ENCODE peak calls at places on chromosomes 4 and X, in eight cellular contexts. S is AG10803, T is psoas muscle, A is AG04449, M is astrocyte of the cerebellum, V is fibroblast of lung, E is NB4, L is kidney epithelial cell. F is an unnamed sample.

GRCh38 chrX:129689881-129690280 is 35.1 kb upstream of the APLN start:
- DNase-seq in S (no peak), T (no peak), A (no peak), M (no peak), V (no peak), E (no peak), L (no peak), F (no peak)

GRCh38 chr4:157804986-157805385 is 367.8 kb downstream of the GASK1B start:
- DNase-seq in S (no peak), T (no peak), A (no peak), M (no peak), V (peak; percentile 1), E (no peak), L (peak; percentile 19), F (peak; percentile 34)

GRCh38 chr4:182143822-182144620 is 99.2 kb upstream of the TENM3 start:
- DNase-seq in S (peak; percentile 79), T (no peak), A (peak; percentile 38), M (peak; percentile 62), V (peak; percentile 82), E (no peak), L (peak; percentile 54), F (peak; percentile 88)

GRCh38 chrX:12315526-12315925 is 177.3 kb downstream of the FRMPD4 start:
- DNase-seq in S (peak; percentile 54), T (no peak), A (no peak), M (no peak), V (no peak), E (no peak), L (no peak), F (no peak)

GRCh38 chrX:151919610-151920009 is 6.9 kb downstream of the MAGEA4 start:
- DNase-seq in S (no peak), T (no peak), A (no peak), M (no peak), V (no peak), E (no peak), L (no peak), F (no peak)

GRCh38 chrX:68647156-68647957 is at the start of gene STARD8:
- DNase-seq in S (peak; percentile 47), T (peak; percentile 57), A (no peak), M (no peak), V (peak; percentile 40), E (no peak), L (peak; percentile 18), F (peak; percentile 23)

GRCh38 chrX:110108381-110108796 is 105.5 kb downstream of the TMEM164 start:
- DNase-seq in S (peak; percentile 15), T (no peak), A (no peak), M (peak; percentile 28), V (peak; percentile 70), E (peak; percentile 83), L (no peak), F (peak; percentile 68)

GRCh38 chr4:139609647-139610046 is 53.6 kb upstream of the SETD7 start:
- DNase-seq in S (peak; percentile 24), T (no peak), A (no peak), M (no peak), V (peak; percentile 40), E (no peak), L (no peak), F (no peak)

GRCh38 chr4:126268106-126268505 is 953.4 kb downstream of the FAT4 start:
- DNase-seq in S (peak; percentile 69), T (no peak), A (no peak), M (no peak), V (peak; percentile 84), E (no peak), L (no peak), F (peak; percentile 75)

GRCh38 chrX:151359931-151360871 is 36.8 kb upstream of the VMA21 start:
- DNase-seq in S (peak; percentile 0), T (peak; percentile 53), A (no peak), M (no peak), V (peak; percentile 1), E (peak; percentile 30), L (no peak), F (peak; percentile 10)

GRCh38 chrX:125205918-125206665 is 113.6 kb upstream of the TEX13C start:
- DNase-seq in S (no peak), T (no peak), A (no peak), M (no peak), V (no peak), E (no peak), L (no peak), F (no peak)

GRCh38 chrX:125203379-125203736 is 116.3 kb upstream of the TEX13C start:
- DNase-seq in S (no peak), T (peak; percentile 55), A (no peak), M (no peak), V (no peak), E (no peak), L (no peak), F (no peak)

GRCh38 chrX:125202486-125203378 is 116.9 kb upstream of the TEX13C start:
- DNase-seq in S (no peak), T (no peak), A (no peak), M (no peak), V (no peak), E (no peak), L (no peak), F (no peak)

GRCh38 chrX:125203737-125204578 is 115.7 kb upstream of the TEX13C start:
- DNase-seq in S (peak; percentile 0), T (peak; percentile 65), A (no peak), M (peak; percentile 15), V (no peak), E (no peak), L (peak; percentile 23), F (peak; percentile 1)

DNA sequence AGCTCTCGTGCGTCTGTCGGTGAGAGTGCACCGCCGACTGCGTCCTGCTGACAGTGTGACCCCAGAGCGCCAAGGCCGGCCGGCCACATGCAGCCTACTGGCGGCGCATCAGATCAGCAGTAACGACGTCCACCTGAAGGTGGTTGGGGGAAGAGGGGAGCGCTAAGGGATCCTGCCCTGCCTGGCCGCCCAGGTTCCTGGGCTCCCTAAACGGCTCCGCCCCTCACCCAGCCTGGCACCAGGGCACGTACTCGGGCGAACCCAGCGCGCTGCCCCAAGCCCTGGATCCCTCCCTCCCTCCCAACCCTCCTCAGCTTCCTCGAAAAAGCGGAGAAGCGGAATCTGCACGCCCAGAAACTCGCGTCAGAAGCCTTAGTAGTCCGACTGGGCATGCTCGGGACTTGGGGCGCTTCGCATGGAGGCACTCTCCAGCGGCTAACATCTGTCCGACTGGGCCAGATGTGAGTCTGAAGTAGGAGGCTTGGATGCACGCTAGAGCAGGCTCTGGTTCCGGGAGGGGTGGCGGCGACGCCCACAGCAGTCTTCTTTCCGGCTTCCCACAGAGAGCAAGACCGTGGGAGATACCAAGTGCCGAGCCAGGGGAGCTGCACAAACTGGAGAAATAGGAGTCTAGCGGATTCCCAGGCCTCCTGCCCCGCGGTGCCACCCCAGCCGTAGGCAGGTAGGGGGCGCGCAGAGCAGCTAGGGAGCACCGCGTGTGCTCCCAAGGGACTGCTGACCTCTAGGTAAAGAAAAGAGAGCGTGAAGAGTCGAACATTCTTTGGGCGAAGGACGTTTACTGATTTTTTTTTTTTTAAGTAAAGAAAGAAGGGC is 114.4 kb upstream of the TEX13C start:
- DNase-seq in S (peak; percentile 6), T (peak; percentile 78), A (no peak), M (no peak), V (peak; percentile 0), E (peak; percentile 14), L (peak; percentile 37), F (peak; percentile 1)
- TF ChIP-seq CTCF in S (no peak), T (peak; percentile 5), A (no peak), M (peak; percentile 12), V (no peak), E (no peak), L (peak; percentile 60), F (no peak)

DNA sequence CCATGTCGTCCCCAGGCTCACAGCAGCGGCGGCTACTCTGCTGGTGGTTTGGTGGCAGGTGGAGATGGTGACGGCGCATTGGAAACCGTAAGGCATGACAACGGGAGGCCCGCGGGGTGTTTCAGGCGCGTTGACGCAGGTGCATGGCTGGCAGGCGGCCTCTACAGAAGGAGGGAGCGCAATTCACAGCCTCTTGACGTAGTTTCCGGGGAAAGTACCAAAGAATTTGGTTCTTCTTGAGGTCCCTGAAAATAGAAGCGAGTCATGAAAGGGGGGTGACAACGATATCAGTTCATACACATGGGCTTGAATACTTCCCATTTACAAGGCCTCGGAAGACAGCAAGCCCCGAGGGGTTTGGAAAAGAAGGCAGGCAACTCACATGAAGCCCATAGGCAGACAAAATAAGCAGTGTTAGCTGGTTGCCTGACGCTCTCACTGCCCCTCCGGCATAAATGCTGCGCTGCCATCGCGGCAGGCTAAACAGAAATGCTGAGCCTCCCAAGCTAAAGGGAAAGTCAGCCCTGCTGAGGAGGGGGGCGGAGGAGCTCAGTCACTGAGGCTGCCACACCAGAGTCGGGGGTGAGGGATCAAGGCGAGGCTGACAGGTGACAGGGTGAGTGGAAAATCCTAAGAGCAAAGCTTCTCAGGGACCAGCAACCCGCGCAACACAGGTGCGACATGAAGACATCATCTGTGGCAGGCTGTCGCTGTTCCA is 52.3 kb upstream of the PDLIM3 start:
- DNase-seq in S (no peak), T (peak; percentile 75), A (no peak), M (no peak), V (peak; percentile 53), E (no peak), L (no peak), F (peak; percentile 23)
- H3K4me3 ChIP-seq in S (no peak overlapping the region), T (peak overlapping the region; percentile 46), A (no peak overlapping the region), M (no peak overlapping the region), V (peak overlapping the region; percentile 54), E (no peak overlapping the region), L (no peak overlapping the region), F (peak overlapping the region; percentile 13)

GRCh38 chrX:23003121-23003520 is 3.4 kb downstream of the DDX53 start:
- DNase-seq in S (peak; percentile 28), T (no peak), A (peak; percentile 5), M (no peak), V (peak; percentile 47), E (no peak), L (no peak), F (peak; percentile 46)

GRCh38 chrX:23012162-23012561 is 12.4 kb downstream of the DDX53 start:
- DNase-seq in S (no peak), T (no peak), A (no peak), M (no peak), V (no peak), E (peak; percentile 49), L (no peak), F (no peak)

GRCh38 chrX:23012636-23013035 is 12.9 kb downstream of the DDX53 start:
- DNase-seq in S (no peak), T (no peak), A (no peak), M (no peak), V (no peak), E (no peak), L (no peak), F (no peak)

GRCh38 chrX:23008431-23009099 is 8.8 kb downstream of the DDX53 start:
- DNase-seq in S (peak; percentile 28), T (no peak), A (peak; percentile 2), M (peak; percentile 11), V (peak; percentile 59), E (peak; percentile 39), L (no peak), F (peak; percentile 57)
- TF ChIP-seq CTCF in S (peak; percentile 43), T (no peak), A (peak; percentile 8), M (peak; percentile 42), V (peak; percentile 50), E (peak; percentile 48), L (peak; percentile 56), F (peak; percentile 54)

DNA sequence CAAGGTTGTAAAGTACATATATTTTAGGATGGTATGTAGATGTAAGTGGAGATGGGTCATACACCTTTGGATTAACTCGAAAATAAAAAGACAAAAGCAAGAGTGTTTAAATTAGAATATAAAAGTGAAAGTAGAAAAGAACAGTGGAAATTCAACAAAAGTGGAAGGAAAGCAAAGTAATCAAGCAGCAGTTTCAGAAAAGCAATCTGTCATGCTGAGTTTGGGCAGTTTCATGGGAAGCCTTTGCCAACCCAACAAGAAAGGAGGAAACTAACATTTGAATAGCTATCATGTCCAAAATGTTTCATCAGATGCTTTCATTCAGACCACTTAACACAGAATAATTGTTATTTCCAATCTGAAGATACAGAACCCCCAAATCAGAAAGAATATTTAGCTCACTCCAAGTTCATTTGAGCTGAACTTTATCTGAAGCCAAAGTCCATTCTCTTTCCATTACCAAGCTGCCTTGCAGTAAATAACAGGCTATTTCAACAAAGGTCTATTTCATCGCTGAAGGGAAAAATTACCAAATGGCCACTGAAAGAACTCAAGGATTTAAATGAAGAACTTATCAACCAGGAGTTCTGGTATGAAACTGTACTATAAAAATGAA is 1.8 kb upstream of the EXOSC9 start:
- DNase-seq in S (no peak), T (no peak), A (no peak), M (no peak), V (no peak), E (no peak), L (no peak), F (no peak)
- H3K4me3 ChIP-seq in S (no peak overlapping the region), T (no peak overlapping the region), A (no peak overlapping the region), M (no peak overlapping the region), V (no peak overlapping the region), E (no peak overlapping the region), L (no peak overlapping the region), F (no peak overlapping the region)

F was measured in choroid plexus epithelial cell.